ENCODE peak calls at places on chromosomes 11 and 22, in four cellular contexts. Y is fibroblast of lung, M is fibroblast of villous mesenchyme, P is A549. E is an unnamed sample.
A peak's percentile ranks its signal among the peaks of the same experiment; 100 is the strongest.

GRCh38 chr11:36492724-36493304 is 17.3 kb downstream of the TRAF6 start:
- DNase-seq in Y (peak; percentile 72), M (peak; percentile 68), P (peak; percentile 48), E (peak; percentile 25)

GRCh38 chr22:42937164-42937854 is 77.6 kb downstream of the PACSIN2 start:
- DNase-seq in Y (peak; percentile 72), M (peak; percentile 86), P (peak; percentile 57), E (no peak)

GRCh38 chr11:75667831-75668507 is 869 bp downstream of the MAP6 start:
- DNase-seq in Y (peak; percentile 23), M (no peak), P (peak; percentile 35), E (peak; percentile 55)

GRCh38 chr11:66126808-66127555 is 56.9 kb downstream of the PACS1 start:
- DNase-seq in Y (peak; percentile 47), M (peak; percentile 89), P (no peak), E (peak; percentile 18)

GRCh38 chr22:43007519-43008102 is 7.3 kb downstream of the PACSIN2 start:
- DNase-seq in Y (no peak), M (peak; percentile 41), P (no peak), E (no peak)

GRCh38 chr22:46801826-46802607 is 39.6 kb downstream of the TBC1D22A start:
- DNase-seq in Y (no peak), M (no peak), P (no peak), E (no peak)

GRCh38 chr11:126419801-126420729 is 64.6 kb downstream of the ST3GAL4 start:
- DNase-seq in Y (peak; percentile 36), M (peak; percentile 70), P (no peak), E (no peak)

GRCh38 chr22:41262250-41262765 is 21.6 kb upstream of the CHADL start:
- DNase-seq in Y (no peak), M (no peak), P (no peak), E (no peak)

GRCh38 chr11:1083621-1084551 is 9.2 kb downstream of the MUC2 start:
- DNase-seq in Y (no peak), M (no peak), P (no peak), E (no peak)

GRCh38 chr11:62602141-62603071 is 741 bp upstream of the MTA2 start:
- DNase-seq in Y (peak; percentile 70), M (peak; percentile 69), P (no peak), E (peak; percentile 47)

GRCh38 chr22:38452373-38453064 is 2.5 kb downstream of the KCNJ4 start:
- DNase-seq in Y (peak; percentile 35), M (no peak), P (no peak), E (no peak)

GRCh38 chr11:69473520-69473894 is 8.0 kb upstream of the LINC01488 start:
- DNase-seq in Y (no peak), M (no peak), P (no peak), E (no peak)

GRCh38 chr22:24005201-24005600 is at the start of gene GSTT4:
- DNase-seq in Y (no peak), M (no peak), P (no peak), E (no peak)

DNA sequence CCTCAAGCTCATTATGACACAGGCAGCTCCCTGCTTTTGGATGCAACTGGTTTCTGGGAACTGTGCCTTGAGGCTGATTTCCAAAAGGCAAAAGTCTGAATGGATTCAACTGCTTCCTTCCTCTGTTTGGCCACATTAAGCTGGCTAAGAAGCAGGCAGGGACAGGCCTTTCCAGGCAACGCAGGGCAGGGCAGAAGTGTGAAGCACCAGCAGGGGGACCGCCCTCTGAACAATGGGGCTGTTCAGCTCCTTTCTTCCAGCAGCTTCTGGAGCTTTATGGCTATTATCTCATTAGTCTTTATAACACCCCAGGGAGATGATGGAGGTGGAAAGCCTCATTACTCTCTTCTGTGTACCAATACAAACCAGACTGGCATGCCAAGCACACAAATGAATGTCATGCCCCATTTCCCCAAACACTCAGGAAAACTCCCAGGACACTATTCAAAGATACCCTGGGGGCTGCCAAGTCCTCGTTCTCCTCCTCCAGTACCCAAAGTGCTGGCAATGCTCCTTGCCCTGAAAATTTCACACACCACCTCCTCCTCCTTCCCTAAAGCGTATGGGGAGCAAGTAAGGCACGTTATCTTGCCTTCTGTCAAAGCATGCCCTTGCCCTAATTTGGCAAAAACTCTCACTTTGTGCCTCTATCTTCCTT is 21.3 kb downstream of the MORC2 start:
- DNase-seq in Y (no peak), M (no peak), P (no peak), E (peak; percentile 59)
- TF ChIP-seq CTCF in Y (no peak), M (no peak), P (no peak), E (no peak)

GRCh38 chr22:21931056-21931455 is 21.6 kb downstream of the PPM1F start:
- DNase-seq in Y (no peak), M (no peak), P (no peak), E (no peak)
- TF ChIP-seq CTCF in Y (no peak), M (no peak), P (no peak), E (no peak)

GRCh38 chr22:30424471-30425326 is 869 bp upstream of the MTFP1 start:
- DNase-seq in Y (no peak), M (no peak), P (no peak), E (no peak)
- TF ChIP-seq CTCF in Y (no peak), M (no peak), P (no peak), E (no peak)

GRCh38 chr22:19194751-19195536 is 16.4 kb upstream of the SLC25A1 start:
- DNase-seq in Y (no peak), M (no peak), P (no peak), E (no peak)
- TF ChIP-seq CTCF in Y (no peak), M (no peak), P (no peak), E (no peak)

GRCh38 chr11:18865261-18865660 is 73.7 kb upstream of the PTPN5 start:
- DNase-seq in Y (no peak), M (no peak), P (no peak), E (no peak)
- TF ChIP-seq CTCF in Y (no peak), M (no peak), P (no peak), E (no peak)